ENCODE peak calls at places on chromosomes 5 and 9, in nine cellular contexts. F is HuH-7.5, M is DMS79, K is anterior cingulate cortex, X is IMR-90, S is nephron progenitor cell, T is pancreas, H is hypothalamus, C is mammary epithelial cell. D is an unnamed sample.

GRCh38 chr9:14710804-14711203 is 11.7 kb downstream of the CER1 start:
- DNase-seq in T (no peak), S (no peak), M (no peak), K (no peak), X (peak; percentile 26), H (no peak), C (peak; percentile 72), F (no peak), D (no peak)

GRCh38 chr9:128136816-128137793 is 9.6 kb upstream of the PTGES2 start:
- DNase-seq in X (peak; percentile 87), S (no peak), M (no peak), F (no peak), T (peak; percentile 35), H (no peak), K (no peak), C (peak; percentile 64), D (no peak)

GRCh38 chr5:80143491-80143890 is 108.3 kb downstream of the THBS4 start:
- DNase-seq in K (no peak), X (no peak), S (no peak), M (no peak), C (no peak), T (no peak), H (no peak), F (no peak), D (peak; percentile 30)

GRCh38 chr5:131272365-131273123 is 8.7 kb downstream of the CDC42SE2 start:
- DNase-seq in T (no peak), S (no peak), H (no peak), K (no peak), M (no peak), C (no peak), F (no peak), X (peak; percentile 59), D (no peak)

GRCh38 chr9:111599092-111599947 is at the start of gene PTGR1:
- DNase-seq in K (peak; percentile 76), C (peak; percentile 83), S (peak; percentile 79), M (peak; percentile 69), T (peak; percentile 85), H (peak; percentile 70), X (peak; percentile 89), F (peak; percentile 77), D (peak; percentile 83)

GRCh38 chr9:94921072-94921471 is 194.6 kb downstream of the AOPEP start:
- DNase-seq in K (no peak), C (peak; percentile 39), S (peak; percentile 58), H (no peak), M (no peak), F (no peak), X (peak; percentile 73), T (no peak), D (no peak)

GRCh38 chr5:178404987-178405386 is 172.4 kb upstream of the PHYKPL start:
- DNase-seq in S (no peak), F (no peak), X (no peak), M (no peak), H (no peak), C (peak; percentile 7), T (peak; percentile 31), K (no peak), D (peak; percentile 27)

GRCh38 chr5:8848997-8849585 is 696.8 kb downstream of the SEMA5A start:
- DNase-seq in X (peak; percentile 89), F (no peak), K (no peak), T (no peak), C (peak; percentile 75), M (no peak), S (no peak), H (no peak), D (no peak)

GRCh38 chr9:5326893-5327548 is 12.7 kb downstream of the RLN1 start:
- DNase-seq in T (peak; percentile 58), C (no peak), S (peak; percentile 38), X (peak; percentile 2), F (no peak), M (no peak), K (no peak), H (no peak), D (peak; percentile 55)

GRCh38 chr9:91725651-91726050 is 224.4 kb downstream of the ROR2 start:
- DNase-seq in F (no peak), S (no peak), C (no peak), X (no peak), T (no peak), K (no peak), H (no peak), M (no peak), D (peak; percentile 23)

GRCh38 chr9:124110307-124110915 is 98.8 kb downstream of the LHX2 start:
- DNase-seq in T (peak; percentile 64), X (peak; percentile 59), H (no peak), C (peak; percentile 50), K (no peak), S (peak; percentile 93), M (no peak), F (peak; percentile 73), D (peak; percentile 54)

GRCh38 chr5:56085205-56085604 is 90.4 kb upstream of the IL6ST start:
- DNase-seq in K (no peak), S (no peak), C (no peak), M (no peak), T (no peak), X (peak; percentile 35), F (no peak), H (no peak), D (no peak)

GRCh38 chr5:172860520-172861443 is 26.7 kb downstream of the ERGIC1 start:
- DNase-seq in T (no peak), H (peak; percentile 80), F (no peak), S (no peak), M (no peak), K (peak; percentile 79), C (peak; percentile 77), X (peak; percentile 32), D (peak; percentile 72)

GRCh38 chr5:9932770-9933169 is 302.6 kb upstream of the TAS2R1 start:
- DNase-seq in M (no peak), X (peak; percentile 81), C (peak; percentile 43), H (no peak), S (no peak), T (no peak), F (no peak), K (no peak), D (no peak)

GRCh38 chr5:81393783-81394718 is at the start of gene ACOT12:
- DNase-seq in K (no peak), X (peak; percentile 20), M (no peak), H (peak; percentile 5), T (peak; percentile 68), S (peak; percentile 72), C (no peak), F (no peak), D (no peak)

GRCh38 chr5:53008751-53009150 is 19.6 kb downstream of the ITGA2 start:
- DNase-seq in F (no peak), M (no peak), X (peak; percentile 84), K (no peak), H (no peak), S (no peak), T (no peak), C (peak; percentile 85), D (no peak)

GRCh38 chr5:145847499-145848497 is 12.7 kb upstream of the PRELID2 start:
- DNase-seq in X (peak; percentile 93), T (no peak), C (peak; percentile 83), S (no peak), F (no peak), K (no peak), H (no peak), M (no peak), D (no peak)

GRCh38 chr9:134174073-134174449 is 9.7 kb upstream of the RNU6ATAC start:
- DNase-seq in M (no peak), K (no peak), X (no peak), C (no peak), F (no peak), T (no peak), H (no peak), S (no peak), D (peak; percentile 50)

GRCh38 chr9:4145482-4145881 is 154.4 kb downstream of the GLIS3 start:
- DNase-seq in F (no peak), S (no peak), C (no peak), X (no peak), H (no peak), M (no peak), K (no peak), T (no peak), D (no peak)

GRCh38 chr5:111810087-111810486 is 53.1 kb upstream of the NREP start:
- DNase-seq in K (no peak), M (no peak), X (no peak), H (no peak), S (no peak), F (no peak), C (no peak), T (no peak), D (no peak)

GRCh38 chr5:63398346-63398745 is 563.9 kb downstream of the HTR1A start:
- DNase-seq in C (peak; percentile 59), H (no peak), X (no peak), T (no peak), K (no peak), S (no peak), F (no peak), M (no peak), D (no peak)

GRCh38 chr9:278651-279050 is 64.0 kb downstream of the DOCK8 start:
- DNase-seq in M (no peak), S (no peak), C (no peak), F (no peak), K (no peak), X (no peak), H (no peak), T (no peak), D (peak; percentile 68)

GRCh38 chr9:77649109-77649812 is 1.1 kb upstream of the GNA14 start:
- DNase-seq in F (no peak), S (no peak), K (no peak), H (no peak), T (no peak), X (no peak), C (no peak), M (no peak), D (no peak)

GRCh38 chr5:72185717-72186388 is 78.6 kb downstream of the MAP1B start:
- DNase-seq in S (no peak), H (no peak), T (no peak), X (no peak), C (no peak), M (peak; percentile 14), F (no peak), K (no peak), D (no peak)

GRCh38 chr9:28249424-28249823 is 676.1 kb upstream of the C9orf72 start:
- DNase-seq in S (no peak), C (no peak), K (no peak), T (no peak), H (no peak), F (no peak), M (no peak), X (no peak), D (no peak)

GRCh38 chr5:72543365-72543764 is 36.2 kb upstream of the ZNF366 start:
- DNase-seq in C (peak; percentile 72), K (no peak), S (no peak), H (no peak), M (no peak), F (no peak), T (no peak), X (peak; percentile 69), D (no peak)

GRCh38 chr9:35659340-35659739 is 1.2 kb downstream of the CCDC107 start:
- DNase-seq in H (no peak), S (no peak), C (peak; percentile 71), X (peak; percentile 49), T (no peak), F (no peak), K (no peak), M (no peak), D (peak; percentile 43)

GRCh38 chr9:129252937-129253819 is 75.1 kb upstream of the IER5L start:
- DNase-seq in M (no peak), C (no peak), X (no peak), T (no peak), H (peak; percentile 16), F (no peak), K (peak; percentile 31), S (no peak), D (no peak)

GRCh38 chr5:106288977-106289376 is 1381.8 kb downstream of the EFNA5 start:
- DNase-seq in X (peak; percentile 63), K (no peak), C (peak; percentile 10), H (no peak), M (no peak), F (no peak), T (no peak), S (no peak), D (no peak)

GRCh38 chr5:33180900-33181299 is 259.9 kb upstream of the TARS1 start:
- DNase-seq in K (no peak), X (peak; percentile 70), C (peak; percentile 24), F (no peak), T (no peak), H (no peak), M (no peak), S (no peak), D (no peak)

GRCh38 chr5:126914813-126915436 is 115.4 kb downstream of the MARCHF3 start:
- DNase-seq in H (no peak), X (no peak), F (no peak), C (no peak), S (no peak), K (no peak), T (no peak), M (peak; percentile 14), D (no peak)